ENCODE peak calls at places on chromosomes 12 and 14, in ten cellular contexts. F is neural crest cell; B is upper lobe of left lung; J is HFF-Myc; V is fibroblast of the aortic adventitia; O is CD4-positive, alpha-beta T cell; C is fibroblast of villous mesenchyme; K is GM12865; U is heart right ventricle; X is omental fat pad. I is an unnamed sample.

GRCh38 chr14:32110200-32110896 is 33.2 kb downstream of the ARHGAP5 start:
- DNase-seq in F (no peak), B (no peak), J (no peak), V (no peak), O (no peak), C (no peak), K (no peak), U (no peak), X (no peak), I (no peak)

GRCh38 chr12:111396726-111397445 is 8.8 kb upstream of the SH2B3 start:
- DNase-seq in F (peak), B (peak), J (peak), V (peak), O (peak), C (peak), K (peak), U (peak), X (no peak), I (peak)

GRCh38 chr12:57124259-57124877 is 3.9 kb upstream of the LRP1 start:
- DNase-seq in F (peak), B (peak), J (peak), V (peak), O (peak), C (peak), K (peak), U (peak), X (peak), I (peak)

GRCh38 chr14:22824711-22825359 is 4.9 kb upstream of the MRPL52 start:
- DNase-seq in F (no peak), B (no peak), J (peak), V (peak), O (no peak), C (peak), K (peak), U (no peak), X (no peak), I (no peak)

GRCh38 chr12:52074006-52074405 is 4.2 kb downstream of the ATG101 start:
- DNase-seq in F (no peak), B (no peak), J (peak), V (peak), O (no peak), C (peak), K (peak), U (peak), X (no peak), I (peak)

GRCh38 chr12:106378788-106379187 is 21.2 kb downstream of the POLR3B start:
- DNase-seq in F (no peak), B (no peak), J (no peak), V (no peak), O (no peak), C (no peak), K (no peak), U (no peak), X (no peak), I (no peak)

GRCh38 chr12:63863658-63864455 is 19.4 kb downstream of the SRGAP1 start:
- DNase-seq in F (no peak), B (no peak), J (no peak), V (no peak), O (no peak), C (no peak), K (no peak), U (no peak), X (no peak), I (no peak)

GRCh38 chr14:90613446-90613845 is 202.8 kb downstream of the TTC7B start:
- DNase-seq in F (no peak), B (no peak), J (no peak), V (no peak), O (no peak), C (no peak), K (no peak), U (no peak), X (no peak), I (no peak)

GRCh38 chr14:104974665-104975390 is 3.3 kb downstream of the AHNAK2 start:
- DNase-seq in F (no peak), B (no peak), J (no peak), V (no peak), O (no peak), C (no peak), K (no peak), U (no peak), X (no peak), I (no peak)

GRCh38 chr14:33120341-33120740 is 181.7 kb downstream of the NPAS3 start:
- DNase-seq in F (no peak), B (no peak), J (no peak), V (peak), O (no peak), C (peak), K (no peak), U (no peak), X (no peak), I (no peak)

DNA sequence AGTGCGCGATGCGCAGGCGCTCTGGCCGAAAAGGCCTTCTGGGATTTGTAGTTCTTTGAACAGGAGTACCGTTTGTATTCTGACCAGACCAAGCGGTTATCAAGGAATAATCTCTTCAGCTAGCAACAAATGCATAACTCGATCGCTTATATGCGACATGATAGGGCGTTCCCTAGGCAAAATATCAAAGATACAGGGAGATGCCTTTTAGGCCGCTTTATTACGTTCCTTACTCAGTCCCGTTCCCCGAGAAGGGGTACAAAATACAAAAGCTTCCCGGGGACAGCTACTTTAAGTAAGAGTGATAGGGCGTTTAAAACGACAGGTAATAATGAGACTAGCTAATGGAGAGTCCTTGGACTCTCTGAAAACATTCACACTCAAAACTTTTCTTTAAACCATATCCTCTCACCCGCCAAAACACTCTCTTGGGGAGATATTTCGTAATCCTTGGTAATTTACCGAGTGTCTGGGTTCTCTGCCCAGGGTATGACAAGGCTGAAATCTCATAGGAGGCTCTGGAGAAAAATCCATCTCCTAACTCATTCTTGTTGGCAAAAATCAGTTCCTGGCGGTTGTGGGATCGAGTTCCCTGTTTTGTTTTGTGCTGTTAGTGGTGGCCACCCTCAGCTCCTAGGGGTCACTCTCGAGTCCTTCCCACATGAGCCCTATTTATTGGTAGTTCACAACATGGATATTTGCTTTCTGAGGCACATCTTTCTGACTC is 412 bp upstream of the SNW1 start:
- DNase-seq in F (peak), B (peak), J (no peak), V (peak), O (no peak), C (peak), K (peak), U (peak), X (no peak), I (no peak)
- TF ChIP-seq CTCF in F (peak), B (no peak), J (peak), V (peak), O (no peak), C (peak), K (peak), U (peak), X (no peak), I (peak)

GRCh38 chr12:3644103-3644502 is 108.8 kb downstream of the CRACR2A start:
- DNase-seq in F (no peak), B (no peak), J (no peak), V (no peak), O (no peak), C (no peak), K (no peak), U (no peak), X (no peak), I (no peak)
- TF ChIP-seq CTCF in F (peak), B (no peak), J (no peak), V (no peak), O (no peak), C (no peak), K (no peak), U (no peak), X (no peak), I (no peak)

GRCh38 chr14:100679707-100680438 is 46.8 kb upstream of the DLK1 start:
- DNase-seq in F (no peak), B (no peak), J (peak), V (peak), O (no peak), C (peak), K (no peak), U (peak), X (no peak), I (peak)
- TF ChIP-seq CTCF in F (no peak), B (no peak), J (peak), V (peak), O (no peak), C (peak), K (no peak), U (no peak), X (no peak), I (peak)

DNA sequence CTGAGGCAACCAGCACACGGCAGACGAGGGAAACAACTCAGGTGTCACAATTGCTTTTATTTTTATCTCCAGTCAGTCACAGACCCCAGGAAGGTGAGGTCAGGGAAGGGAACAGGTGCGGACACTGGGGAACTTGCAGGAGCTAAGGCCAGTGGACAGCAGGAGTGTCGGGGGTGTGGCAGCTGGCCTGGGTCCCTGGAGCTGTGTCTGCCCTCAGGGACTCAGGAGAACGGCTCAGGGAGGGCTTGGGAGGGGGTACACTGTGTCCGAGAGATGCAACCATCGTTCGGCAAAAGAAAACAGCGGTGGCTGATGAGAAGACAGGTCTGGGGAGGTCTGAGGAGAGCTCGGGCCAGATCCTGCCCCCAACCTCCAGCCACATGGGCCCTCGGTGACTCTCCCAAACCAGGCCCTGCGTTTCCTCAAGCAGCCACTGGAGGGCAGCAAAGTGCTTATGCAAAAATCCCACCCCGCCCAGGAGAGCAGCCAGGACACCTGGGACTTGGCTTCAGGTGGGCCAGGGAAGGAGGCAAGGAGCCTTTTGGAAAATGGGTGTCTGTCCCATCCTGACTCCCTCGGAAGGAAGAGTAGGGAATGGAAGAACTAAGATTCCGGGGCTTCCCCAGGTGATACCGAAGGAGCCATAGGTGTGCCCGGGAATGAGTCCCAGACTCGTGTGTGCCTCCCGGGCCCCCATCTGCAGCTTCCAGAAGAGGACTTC is 24.1 kb upstream of the BCDIN3D start:
- DNase-seq in F (peak), B (peak), J (no peak), V (peak), O (peak), C (peak), K (peak), U (peak), X (peak), I (peak)
- TF ChIP-seq CTCF in F (peak), B (peak), J (peak), V (peak), O (peak), C (peak), K (peak), U (peak), X (peak), I (peak)

GRCh38 chr12:16763901-16764300 is 157.9 kb upstream of the LMO3 start:
- DNase-seq in F (no peak), B (no peak), J (no peak), V (no peak), O (no peak), C (peak), K (no peak), U (no peak), X (no peak), I (no peak)
- TF ChIP-seq CTCF in F (no peak), B (no peak), J (no peak), V (no peak), O (no peak), C (no peak), K (no peak), U (no peak), X (no peak), I (no peak)

I was measured in osteocyte.